ENCODE peak calls at places on chromosomes 7 and 10, in six cellular contexts. One of them, this sample, is unnamed.

GRCh38 chr10:110873951-110874350 is 2.2 kb downstream of the PDCD4 start:
- DNase-seq in osteoblast: no peak
- DNase-seq in right lobe of liver: no peak
- DNase-seq in prostate gland: no peak
- DNase-seq in MM.1S: no peak
- DNase-seq in fibroblast of lung: no peak
- DNase-seq in this sample: no peak

GRCh38 chr10:100781145-100781665 is 35.8 kb downstream of the PAX2 start:
- DNase-seq in osteoblast: no peak
- DNase-seq in right lobe of liver: no peak
- DNase-seq in prostate gland: no peak
- DNase-seq in MM.1S: no peak
- DNase-seq in fibroblast of lung: no peak
- DNase-seq in this sample: no peak

GRCh38 chr7:21508538-21508937 is 34.3 kb upstream of the DNAH11 start:
- DNase-seq in osteoblast: no peak
- DNase-seq in right lobe of liver: peak; percentile 84
- DNase-seq in prostate gland: no peak
- DNase-seq in MM.1S: no peak
- DNase-seq in fibroblast of lung: no peak
- DNase-seq in this sample: no peak

GRCh38 chr7:24882989-24883631 is 96.9 kb downstream of the OSBPL3 start:
- DNase-seq in osteoblast: no peak
- DNase-seq in right lobe of liver: no peak
- DNase-seq in prostate gland: no peak
- DNase-seq in MM.1S: no peak
- DNase-seq in fibroblast of lung: peak; percentile 85
- DNase-seq in this sample: no peak

GRCh38 chr10:55668326-55668922 is 692.6 kb downstream of the ZWINT start:
- DNase-seq in osteoblast: no peak
- DNase-seq in right lobe of liver: no peak
- DNase-seq in prostate gland: no peak
- DNase-seq in MM.1S: peak; percentile 45
- DNase-seq in fibroblast of lung: no peak
- DNase-seq in this sample: no peak

GRCh38 chr10:59700709-59701108 is 8.9 kb downstream of the SLC16A9 start:
- DNase-seq in osteoblast: no peak
- DNase-seq in right lobe of liver: no peak
- DNase-seq in prostate gland: no peak
- DNase-seq in MM.1S: no peak
- DNase-seq in fibroblast of lung: no peak
- DNase-seq in this sample: no peak

GRCh38 chr10:129680661-129681344 is 213.8 kb downstream of the MGMT start:
- DNase-seq in osteoblast: no peak
- DNase-seq in right lobe of liver: no peak
- DNase-seq in prostate gland: no peak
- DNase-seq in MM.1S: no peak
- DNase-seq in fibroblast of lung: no peak
- DNase-seq in this sample: no peak

GRCh38 chr7:101740981-101741725 is 76.3 kb upstream of the CUX1 start:
- DNase-seq in osteoblast: peak; percentile 69
- DNase-seq in right lobe of liver: no peak
- DNase-seq in prostate gland: no peak
- DNase-seq in MM.1S: peak; percentile 90
- DNase-seq in fibroblast of lung: no peak
- DNase-seq in this sample: no peak

GRCh38 chr10:104937528-104937927 is 296.4 kb downstream of the SORCS3 start:
- DNase-seq in osteoblast: no peak
- DNase-seq in right lobe of liver: no peak
- DNase-seq in prostate gland: no peak
- DNase-seq in MM.1S: no peak
- DNase-seq in fibroblast of lung: peak; percentile 98
- DNase-seq in this sample: no peak

GRCh38 chr7:37211097-37211496 is 237.6 kb downstream of the ELMO1 start:
- DNase-seq in osteoblast: no peak
- DNase-seq in right lobe of liver: no peak
- DNase-seq in prostate gland: no peak
- DNase-seq in MM.1S: no peak
- DNase-seq in fibroblast of lung: peak; percentile 72
- DNase-seq in this sample: peak; percentile 26

GRCh38 chr10:75497997-75498797 is 66.8 kb downstream of the LRMDA start:
- DNase-seq in osteoblast: no peak
- DNase-seq in right lobe of liver: no peak
- DNase-seq in prostate gland: peak; percentile 54
- DNase-seq in MM.1S: no peak
- DNase-seq in fibroblast of lung: peak; percentile 71
- DNase-seq in this sample: no peak

GRCh38 chr7:151588982-151589381 is 69.3 kb upstream of the RHEB start:
- DNase-seq in osteoblast: no peak
- DNase-seq in right lobe of liver: no peak
- DNase-seq in prostate gland: no peak
- DNase-seq in MM.1S: no peak
- DNase-seq in fibroblast of lung: no peak
- DNase-seq in this sample: no peak

GRCh38 chr7:133575726-133576125 is 322.8 kb downstream of the EXOC4 start:
- DNase-seq in osteoblast: no peak
- DNase-seq in right lobe of liver: no peak
- DNase-seq in prostate gland: no peak
- DNase-seq in MM.1S: no peak
- DNase-seq in fibroblast of lung: peak; percentile 33
- DNase-seq in this sample: no peak

GRCh38 chr7:151517601-151518104 is 2.0 kb downstream of the RHEB start:
- DNase-seq in osteoblast: no peak
- DNase-seq in right lobe of liver: no peak
- DNase-seq in prostate gland: no peak
- DNase-seq in MM.1S: no peak
- DNase-seq in fibroblast of lung: no peak
- DNase-seq in this sample: no peak

DNA sequence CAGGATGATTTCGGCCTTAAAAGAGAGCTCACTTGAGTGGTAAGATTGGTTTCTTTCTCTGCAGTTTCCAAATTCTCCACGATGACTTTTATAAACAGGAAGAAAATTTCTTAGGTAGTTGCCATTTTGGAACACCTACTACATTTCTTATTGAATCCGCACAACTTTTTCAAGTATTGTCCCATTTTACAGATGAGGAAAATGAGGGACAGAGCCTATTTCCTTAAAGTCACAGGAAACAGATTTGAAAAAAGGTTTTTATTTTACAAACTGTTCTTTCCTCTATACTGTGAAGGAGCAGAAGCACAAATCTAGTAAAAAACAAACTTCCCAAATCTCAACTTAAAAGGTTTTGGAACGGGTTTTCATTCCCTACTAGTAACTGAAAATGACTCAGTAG is 2.7 kb downstream of the YWHAG start:
- DNase-seq in osteoblast: no peak
- DNase-seq in right lobe of liver: no peak
- DNase-seq in prostate gland: no peak
- DNase-seq in MM.1S: no peak
- DNase-seq in fibroblast of lung: no peak
- DNase-seq in this sample: no peak
- H3K27ac ChIP-seq in osteoblast: peak overlapping the region; percentile 91
- H3K27ac ChIP-seq in right lobe of liver: no peak overlapping the region
- H3K27ac ChIP-seq in prostate gland: no peak overlapping the region
- H3K27ac ChIP-seq in MM.1S: no peak overlapping the region
- H3K27ac ChIP-seq in fibroblast of lung: no peak overlapping the region
- H3K27ac ChIP-seq in this sample: no peak overlapping the region

GRCh38 chr10:79155301-79156081 is 86.7 kb downstream of the ZMIZ1 start:
- DNase-seq in osteoblast: no peak
- DNase-seq in right lobe of liver: no peak
- DNase-seq in prostate gland: no peak
- DNase-seq in MM.1S: no peak
- DNase-seq in fibroblast of lung: peak; percentile 52
- DNase-seq in this sample: no peak
- H3K4me1 ChIP-seq in osteoblast: peaks cover 91% of the 10 kb centered on the region
- H3K4me1 ChIP-seq in right lobe of liver: peaks cover 61% of the 10 kb centered on the region
- H3K4me1 ChIP-seq in prostate gland: peaks cover 21% of the 10 kb centered on the region
- H3K4me1 ChIP-seq in MM.1S: no peaks in the 10 kb centered on the region
- H3K4me1 ChIP-seq in fibroblast of lung: peaks cover 73% of the 10 kb centered on the region
- H3K4me1 ChIP-seq in this sample: peaks cover 22% of the 10 kb centered on the region

GRCh38 chr10:597976-598375 is 91.5 kb downstream of the DIP2C start:
- DNase-seq in osteoblast: peak; percentile 73
- DNase-seq in right lobe of liver: no peak
- DNase-seq in prostate gland: no peak
- DNase-seq in MM.1S: no peak
- DNase-seq in fibroblast of lung: no peak
- DNase-seq in this sample: no peak
- H3K27ac ChIP-seq in osteoblast: peak overlapping the region; percentile 96
- H3K27ac ChIP-seq in right lobe of liver: no peak overlapping the region
- H3K27ac ChIP-seq in prostate gland: no peak overlapping the region
- H3K27ac ChIP-seq in MM.1S: no peak overlapping the region
- H3K27ac ChIP-seq in fibroblast of lung: peak overlapping the region; percentile 64
- H3K27ac ChIP-seq in this sample: no peak overlapping the region

GRCh38 chr10:86758231-86759072 is 2.0 kb downstream of the BMPR1A start:
- DNase-seq in osteoblast: no peak
- DNase-seq in right lobe of liver: no peak
- DNase-seq in prostate gland: no peak
- DNase-seq in MM.1S: no peak
- DNase-seq in fibroblast of lung: peak; percentile 48
- DNase-seq in this sample: no peak

GRCh38 chr10:86755454-86755739 is 1.0 kb upstream of the BMPR1A start:
- DNase-seq in osteoblast: no peak
- DNase-seq in right lobe of liver: no peak
- DNase-seq in prostate gland: no peak
- DNase-seq in MM.1S: no peak
- DNase-seq in fibroblast of lung: no peak
- DNase-seq in this sample: no peak

GRCh38 chr10:86755740-86756510 is 494 bp upstream of the BMPR1A start:
- DNase-seq in osteoblast: peak; percentile 98
- DNase-seq in right lobe of liver: peak; percentile 94
- DNase-seq in prostate gland: peak; percentile 61
- DNase-seq in MM.1S: peak; percentile 89
- DNase-seq in fibroblast of lung: peak; percentile 86
- DNase-seq in this sample: peak; percentile 93

GRCh38 chr10:86756511-86757109 is at the start of gene BMPR1A:
- DNase-seq in osteoblast: peak; percentile 67
- DNase-seq in right lobe of liver: peak; percentile 49
- DNase-seq in prostate gland: peak; percentile 89
- DNase-seq in MM.1S: no peak
- DNase-seq in fibroblast of lung: no peak
- DNase-seq in this sample: peak; percentile 22

GRCh38 chr10:86757110-86757790 is 831 bp downstream of the BMPR1A start:
- DNase-seq in osteoblast: peak; percentile 78
- DNase-seq in right lobe of liver: peak; percentile 54
- DNase-seq in prostate gland: peak; percentile 26
- DNase-seq in MM.1S: no peak
- DNase-seq in fibroblast of lung: peak; percentile 66
- DNase-seq in this sample: peak; percentile 49
- H3K4me1 ChIP-seq in osteoblast: peaks cover 15% of the 10 kb centered on the region
- H3K4me1 ChIP-seq in right lobe of liver: peaks cover 16% of the 10 kb centered on the region
- H3K4me1 ChIP-seq in prostate gland: peaks cover 9% of the 10 kb centered on the region
- H3K4me1 ChIP-seq in MM.1S: peaks cover 18% of the 10 kb centered on the region
- H3K4me1 ChIP-seq in fibroblast of lung: no peaks in the 10 kb centered on the region
- H3K4me1 ChIP-seq in this sample: peaks cover 4% of the 10 kb centered on the region

GRCh38 chr7:2609001-2609411 is 22.8 kb upstream of the TTYH3 start:
- DNase-seq in osteoblast: peak; percentile 96
- DNase-seq in right lobe of liver: no peak
- DNase-seq in prostate gland: no peak
- DNase-seq in MM.1S: no peak
- DNase-seq in fibroblast of lung: no peak
- DNase-seq in this sample: no peak

GRCh38 chr7:2606539-2606936 is 25.2 kb upstream of the TTYH3 start:
- DNase-seq in osteoblast: peak; percentile 91
- DNase-seq in right lobe of liver: no peak
- DNase-seq in prostate gland: no peak
- DNase-seq in MM.1S: no peak
- DNase-seq in fibroblast of lung: no peak
- DNase-seq in this sample: no peak

GRCh38 chr7:2610466-2610865 is 21.3 kb upstream of the TTYH3 start:
- DNase-seq in osteoblast: no peak
- DNase-seq in right lobe of liver: no peak
- DNase-seq in prostate gland: no peak
- DNase-seq in MM.1S: no peak
- DNase-seq in fibroblast of lung: no peak
- DNase-seq in this sample: no peak

GRCh38 chr7:2607122-2607912 is 24.5 kb upstream of the TTYH3 start:
- DNase-seq in osteoblast: peak; percentile 91
- DNase-seq in right lobe of liver: no peak
- DNase-seq in prostate gland: no peak
- DNase-seq in MM.1S: no peak
- DNase-seq in fibroblast of lung: no peak
- DNase-seq in this sample: peak; percentile 71

GRCh38 chr7:2607913-2608899 is 23.6 kb upstream of the TTYH3 start:
- DNase-seq in osteoblast: peak; percentile 76
- DNase-seq in right lobe of liver: no peak
- DNase-seq in prostate gland: no peak
- DNase-seq in MM.1S: no peak
- DNase-seq in fibroblast of lung: no peak
- DNase-seq in this sample: no peak
- H3K27ac ChIP-seq in osteoblast: no peak overlapping the region
- H3K27ac ChIP-seq in right lobe of liver: peak overlapping the region; percentile 47
- H3K27ac ChIP-seq in prostate gland: no peak overlapping the region
- H3K27ac ChIP-seq in MM.1S: no peak overlapping the region
- H3K27ac ChIP-seq in fibroblast of lung: no peak overlapping the region
- H3K27ac ChIP-seq in this sample: peak overlapping the region; percentile 36

GRCh38 chr10:32981760-32982159 is 23.7 kb upstream of the ITGB1 start:
- DNase-seq in osteoblast: no peak
- DNase-seq in right lobe of liver: peak; percentile 54
- DNase-seq in prostate gland: no peak
- DNase-seq in MM.1S: no peak
- DNase-seq in fibroblast of lung: peak; percentile 75
- DNase-seq in this sample: peak; percentile 79
- H3K4me1 ChIP-seq in osteoblast: peaks cover 64% of the 10 kb centered on the region
- H3K4me1 ChIP-seq in right lobe of liver: peaks cover 55% of the 10 kb centered on the region
- H3K4me1 ChIP-seq in prostate gland: no peaks in the 10 kb centered on the region
- H3K4me1 ChIP-seq in MM.1S: peaks cover 12% of the 10 kb centered on the region
- H3K4me1 ChIP-seq in fibroblast of lung: peaks cover 41% of the 10 kb centered on the region
- H3K4me1 ChIP-seq in this sample: peaks cover 7% of the 10 kb centered on the region

This sample was measured in colonic mucosa.